ENCODE peak calls at places on chromosomes 5 and 9, in seven cellular contexts. One of them, this sample, is unnamed.
A peak's percentile ranks its signal among the peaks of the same experiment; 100 is the strongest.

GRCh38 chr5:16736158-16736994 is 119.6 kb upstream of the RETREG1 start:
- DNase-seq in stimulated activated CD4-positive, alpha-beta T cell treated with anti-CD3 and anti-CD28 coated beads, Interleukin-2, amount 100 ng/mL, for 48 hours: no peak
- DNase-seq in mammary epithelial cell: peak; percentile 95
- DNase-seq in CD8-positive, alpha-beta T cell: no peak
- DNase-seq in GM12891: no peak
- DNase-seq in mesendoderm: peak; percentile 91
- DNase-seq in stimulated activated CD8-positive, alpha-beta memory T cell treated with anti-CD3 and anti-CD28 coated beads, Interleukin-12 subunit alpha, Interleukin-12 subunit beta, amount 100 ng/mL, for 1 hour: no peak
- DNase-seq in this sample: no peak

GRCh38 chr5:111299067-111299481 is 74.9 kb downstream of the CAMK4 start:
- DNase-seq in CD8-positive, alpha-beta T cell: no peak
- DNase-seq in mammary epithelial cell: peak; percentile 2
- DNase-seq in GM12891: no peak
- DNase-seq in stimulated activated CD4-positive, alpha-beta T cell treated with anti-CD3 and anti-CD28 coated beads, Interleukin-2, amount 100 ng/mL, for 48 hours: no peak
- DNase-seq in stimulated activated CD8-positive, alpha-beta memory T cell treated with anti-CD3 and anti-CD28 coated beads, Interleukin-12 subunit alpha, Interleukin-12 subunit beta, amount 100 ng/mL, for 1 hour: no peak
- DNase-seq in mesendoderm: peak; percentile 13
- DNase-seq in this sample: no peak

GRCh38 chr5:105836263-105836662 is 1834.5 kb downstream of the EFNA5 start:
- DNase-seq in CD8-positive, alpha-beta T cell: no peak
- DNase-seq in mammary epithelial cell: no peak
- DNase-seq in mesendoderm: no peak
- DNase-seq in GM12891: no peak
- DNase-seq in stimulated activated CD8-positive, alpha-beta memory T cell treated with anti-CD3 and anti-CD28 coated beads, Interleukin-12 subunit alpha, Interleukin-12 subunit beta, amount 100 ng/mL, for 1 hour: no peak
- DNase-seq in stimulated activated CD4-positive, alpha-beta T cell treated with anti-CD3 and anti-CD28 coated beads, Interleukin-2, amount 100 ng/mL, for 48 hours: no peak
- DNase-seq in this sample: no peak

GRCh38 chr5:56833325-56833724 is 18.0 kb downstream of the MAP3K1 start:
- DNase-seq in stimulated activated CD4-positive, alpha-beta T cell treated with anti-CD3 and anti-CD28 coated beads, Interleukin-2, amount 100 ng/mL, for 48 hours: no peak
- DNase-seq in GM12891: no peak
- DNase-seq in stimulated activated CD8-positive, alpha-beta memory T cell treated with anti-CD3 and anti-CD28 coated beads, Interleukin-12 subunit alpha, Interleukin-12 subunit beta, amount 100 ng/mL, for 1 hour: no peak
- DNase-seq in mesendoderm: peak; percentile 70
- DNase-seq in CD8-positive, alpha-beta T cell: no peak
- DNase-seq in mammary epithelial cell: no peak
- DNase-seq in this sample: no peak

GRCh38 chr9:136297016-136297691 is 6.7 kb downstream of the CCDC187 start:
- DNase-seq in stimulated activated CD8-positive, alpha-beta memory T cell treated with anti-CD3 and anti-CD28 coated beads, Interleukin-12 subunit alpha, Interleukin-12 subunit beta, amount 100 ng/mL, for 1 hour: no peak
- DNase-seq in mesendoderm: no peak
- DNase-seq in GM12891: no peak
- DNase-seq in mammary epithelial cell: peak; percentile 84
- DNase-seq in CD8-positive, alpha-beta T cell: no peak
- DNase-seq in stimulated activated CD4-positive, alpha-beta T cell treated with anti-CD3 and anti-CD28 coated beads, Interleukin-2, amount 100 ng/mL, for 48 hours: no peak
- DNase-seq in this sample: no peak

GRCh38 chr5:176900783-176901204 is 1.6 kb upstream of the HK3 start:
- DNase-seq in mammary epithelial cell: no peak
- DNase-seq in CD8-positive, alpha-beta T cell: no peak
- DNase-seq in stimulated activated CD4-positive, alpha-beta T cell treated with anti-CD3 and anti-CD28 coated beads, Interleukin-2, amount 100 ng/mL, for 48 hours: no peak
- DNase-seq in mesendoderm: no peak
- DNase-seq in stimulated activated CD8-positive, alpha-beta memory T cell treated with anti-CD3 and anti-CD28 coated beads, Interleukin-12 subunit alpha, Interleukin-12 subunit beta, amount 100 ng/mL, for 1 hour: no peak
- DNase-seq in GM12891: no peak
- DNase-seq in this sample: no peak

GRCh38 chr9:91163441-91163772 is 198.3 kb downstream of the AUH start:
- DNase-seq in CD8-positive, alpha-beta T cell: no peak
- DNase-seq in mammary epithelial cell: no peak
- DNase-seq in stimulated activated CD4-positive, alpha-beta T cell treated with anti-CD3 and anti-CD28 coated beads, Interleukin-2, amount 100 ng/mL, for 48 hours: no peak
- DNase-seq in mesendoderm: no peak
- DNase-seq in GM12891: no peak
- DNase-seq in stimulated activated CD8-positive, alpha-beta memory T cell treated with anti-CD3 and anti-CD28 coated beads, Interleukin-12 subunit alpha, Interleukin-12 subunit beta, amount 100 ng/mL, for 1 hour: no peak
- DNase-seq in this sample: no peak

GRCh38 chr5:82641362-82641988 is 363.3 kb upstream of the RPS23 start:
- DNase-seq in stimulated activated CD8-positive, alpha-beta memory T cell treated with anti-CD3 and anti-CD28 coated beads, Interleukin-12 subunit alpha, Interleukin-12 subunit beta, amount 100 ng/mL, for 1 hour: no peak
- DNase-seq in mesendoderm: peak; percentile 76
- DNase-seq in stimulated activated CD4-positive, alpha-beta T cell treated with anti-CD3 and anti-CD28 coated beads, Interleukin-2, amount 100 ng/mL, for 48 hours: no peak
- DNase-seq in CD8-positive, alpha-beta T cell: no peak
- DNase-seq in GM12891: peak; percentile 7
- DNase-seq in mammary epithelial cell: peak; percentile 76
- DNase-seq in this sample: peak; percentile 1

This sample was measured in activated T-cell treated with anti-CD3 and anti-CD28 coated beads for 24 hours.